ENCODE peak calls at places on chromosomes 3 and 15, in ten cellular contexts. B is endothelial cell of umbilical vein, Q is esophagus muscularis mucosa, W is ovary, K is right atrium auricular region, C is fibroblast of lung, Y is WERI-Rb-1, U is heart left ventricle, M is heart right ventricle, T is PC-3. S is an unnamed sample.

GRCh38 chr3:71640549-71640948 is 57.0 kb upstream of the FOXP1 start:
- DNase-seq in C (no peak), B (no peak), K (no peak), T (no peak), W (no peak), M (no peak), Y (no peak), Q (no peak), U (no peak), S (no peak)

GRCh38 chr3:147184794-147185193 is 221.5 kb downstream of the ZIC4 start:
- DNase-seq in B (no peak), Q (no peak), C (no peak), U (no peak), W (no peak), M (no peak), Y (no peak), K (no peak), T (no peak), S (no peak)

GRCh38 chr3:112889357-112889756 is 42.7 kb upstream of the CD200R1L start:
- DNase-seq in K (no peak), Y (no peak), M (no peak), C (no peak), W (no peak), Q (no peak), T (no peak), U (no peak), B (no peak), S (no peak)

GRCh38 chr3:4466783-4467521 is at the start of gene SUMF1:
- DNase-seq in T (peak; percentile 83), Y (peak; percentile 79), U (peak; percentile 81), W (peak; percentile 73), C (peak; percentile 78), B (peak; percentile 80), Q (no peak), M (peak; percentile 79), K (peak; percentile 83), S (peak; percentile 86)

GRCh38 chr3:64327039-64327804 is 102.0 kb upstream of the PRICKLE2 start:
- DNase-seq in W (peak; percentile 30), B (no peak), Y (peak; percentile 64), U (peak; percentile 74), C (peak; percentile 66), T (no peak), Q (peak; percentile 94), K (peak; percentile 94), M (peak; percentile 87), S (no peak)

GRCh38 chr3:139634236-139634635 is 43.5 kb downstream of the NMNAT3 start:
- DNase-seq in W (no peak), M (no peak), B (no peak), T (no peak), C (no peak), Y (no peak), K (no peak), Q (peak; percentile 62), U (no peak), S (no peak)

GRCh38 chr3:129576514-129577345 is 29.7 kb downstream of the PLXND1 start:
- DNase-seq in W (no peak), M (no peak), Y (no peak), K (no peak), B (peak; percentile 37), U (no peak), C (no peak), T (no peak), Q (no peak), S (no peak)

GRCh38 chr15:31157644-31158069 is 56.1 kb upstream of the TRPM1 start:
- DNase-seq in Y (no peak), Q (peak; percentile 84), C (peak; percentile 65), K (peak; percentile 26), W (peak; percentile 19), T (no peak), B (no peak), U (no peak), M (no peak), S (no peak)

GRCh38 chr3:43411429-43411828 is 125.1 kb downstream of the SNRK start:
- DNase-seq in W (no peak), C (no peak), T (no peak), M (no peak), Q (peak; percentile 24), B (no peak), Y (no peak), U (no peak), K (no peak), S (no peak)

GRCh38 chr3:119294889-119295769 is 946 bp downstream of the ARHGAP31 start:
- DNase-seq in W (peak; percentile 43), U (peak; percentile 45), K (peak; percentile 70), M (peak; percentile 48), C (peak; percentile 35), B (peak; percentile 73), Q (peak; percentile 92), Y (no peak), T (peak; percentile 52), S (peak; percentile 80)

GRCh38 chr3:135994708-135995335 is 29.3 kb downstream of the PPP2R3A start:
- DNase-seq in Y (no peak), U (no peak), C (no peak), B (no peak), Q (no peak), K (no peak), T (no peak), W (no peak), M (no peak), S (no peak)

GRCh38 chr3:44557074-44557473 is 2.1 kb downstream of the ZKSCAN7 start:
- DNase-seq in Q (no peak), T (no peak), W (no peak), K (no peak), B (no peak), M (no peak), Y (no peak), C (no peak), U (no peak), S (no peak)

GRCh38 chr3:148605551-148605950 is 92.2 kb upstream of the AGTR1 start:
- DNase-seq in T (no peak), K (no peak), Q (no peak), Y (no peak), W (no peak), M (no peak), C (no peak), U (no peak), B (no peak), S (no peak)

GRCh38 chr3:142279965-142280590 is 54.7 kb upstream of the GK5 start:
- DNase-seq in W (peak; percentile 66), Q (no peak), Y (peak; percentile 64), U (peak; percentile 38), C (peak; percentile 89), M (peak; percentile 54), K (no peak), B (peak; percentile 66), T (peak; percentile 76), S (peak; percentile 37)

GRCh38 chr3:159200176-159200575 is 398.3 kb downstream of the MFSD1 start:
- DNase-seq in Q (no peak), C (no peak), U (no peak), T (peak; percentile 60), Y (no peak), M (no peak), K (no peak), B (no peak), W (no peak), S (no peak)

GRCh38 chr3:5485427-5485826 is 297.9 kb downstream of the EDEM1 start:
- DNase-seq in M (no peak), B (no peak), Y (no peak), T (no peak), W (no peak), K (no peak), C (no peak), Q (no peak), U (no peak), S (no peak)

GRCh38 chr15:84151205-84151931 is 84.2 kb upstream of the GOLGA6L4 start:
- DNase-seq in U (no peak), Q (no peak), W (no peak), Y (no peak), T (no peak), K (no peak), C (no peak), B (no peak), M (no peak), S (no peak)

GRCh38 chr3:60048447-60048848 is 998.6 kb upstream of the CFAP20DC start:
- DNase-seq in C (no peak), W (no peak), B (no peak), Y (no peak), K (no peak), Q (peak; percentile 62), U (no peak), T (no peak), M (no peak), S (no peak)

GRCh38 chr3:152073267-152073666 is 195.5 kb upstream of the MBNL1 start:
- DNase-seq in B (peak; percentile 46), W (no peak), K (no peak), Y (no peak), Q (no peak), T (peak; percentile 32), C (peak; percentile 43), M (no peak), U (no peak), S (no peak)
- TF ChIP-seq CTCF in B (no peak), W (no peak), K (no peak), Y (no peak), Q (peak; percentile 24), T (peak; percentile 42), C (no peak), M (no peak), U (no peak), S (no peak)

DNA sequence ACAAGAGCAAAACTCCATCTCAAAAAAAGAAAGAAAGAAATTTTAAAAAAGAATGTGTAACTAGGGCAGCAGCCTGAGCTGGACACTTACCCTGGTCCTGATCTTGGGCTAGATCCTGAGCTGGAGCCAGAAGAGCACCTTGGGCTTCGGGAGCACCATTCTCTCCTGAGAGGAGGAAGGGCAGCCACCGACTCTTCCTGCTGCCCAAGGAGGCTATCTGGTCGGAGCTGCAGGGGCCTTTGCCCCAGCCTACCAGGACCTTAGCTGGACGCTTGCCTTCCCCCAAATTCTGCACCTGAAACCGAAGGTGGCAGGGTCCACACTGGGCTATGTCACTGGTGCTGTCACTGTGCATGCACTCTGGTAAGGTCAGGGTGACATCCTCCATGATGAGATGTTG is 6.9 kb upstream of the CAMKV start:
- DNase-seq in Q (no peak), B (no peak), T (no peak), K (no peak), Y (no peak), W (no peak), M (no peak), U (no peak), C (no peak), S (no peak)
- H3K27me3 ChIP-seq in Q (peaks cover 8% of the 10 kb centered on the region), B (no peaks in the 10 kb centered on the region), T (no peaks in the 10 kb centered on the region), K (no peaks in the 10 kb centered on the region), Y (no peaks in the 10 kb centered on the region), W (no peaks in the 10 kb centered on the region), M (peaks cover 7% of the 10 kb centered on the region), U (no peaks in the 10 kb centered on the region), C (peaks cover 10% of the 10 kb centered on the region), S (no peaks in the 10 kb centered on the region)

DNA sequence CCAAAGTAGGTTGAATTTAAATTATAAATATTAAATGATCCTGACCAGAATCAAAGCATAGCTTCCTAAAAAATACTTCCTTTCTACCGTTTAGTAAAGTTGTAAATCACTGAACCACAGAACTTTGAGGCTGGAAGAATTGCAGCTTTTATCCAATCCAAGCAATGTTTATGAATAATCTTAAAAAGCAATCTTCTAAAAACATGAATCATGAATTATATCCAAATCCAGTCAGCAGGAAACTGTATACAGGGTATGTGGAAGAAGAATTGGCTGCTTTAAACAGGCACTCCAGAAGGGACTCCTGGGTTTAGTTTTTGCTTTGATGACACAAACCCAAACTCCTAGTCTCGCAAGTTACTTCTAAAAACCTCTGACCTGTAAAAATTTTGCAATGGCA is 30.1 kb downstream of the HEG1 start:
- DNase-seq in Q (no peak), C (no peak), B (peak; percentile 62), M (no peak), W (no peak), T (no peak), U (no peak), K (no peak), Y (no peak), S (no peak)
- H3K27ac ChIP-seq in Q (peak overlapping the region; percentile 62), C (no peak overlapping the region), B (no peak overlapping the region), M (peak overlapping the region; percentile 66), W (no peak overlapping the region), T (no peak overlapping the region), U (peak overlapping the region; percentile 71), K (peak overlapping the region; percentile 46), Y (peak overlapping the region; percentile 4), S (no peak overlapping the region)

GRCh38 chr3:13123765-13124164 is 50.5 kb upstream of the IQSEC1 start:
- DNase-seq in U (no peak), C (no peak), Y (no peak), M (no peak), W (no peak), T (no peak), Q (no peak), K (no peak), B (no peak), S (peak; percentile 36)
- TF ChIP-seq CTCF in U (no peak), C (no peak), Y (no peak), M (no peak), W (no peak), T (no peak), Q (no peak), K (no peak), B (no peak), S (no peak)